ENCODE peak calls at places on chromosomes 16 and 17, in five cellular contexts. V, M, A, D and N are unnamed samples. For H3K27me3, the result is how much of the 10 kb centered on the place peaks cover.

GRCh38 chr16:8048433-8048832 is 541.9 kb downstream of the TMEM114 start:
- DNase-seq in D (no peak), V (no peak), M (no peak), A (no peak), N (no peak)

GRCh38 chr17:52041123-52041617 is 117.3 kb downstream of the CA10 start:
- DNase-seq in A (no peak), D (no peak), M (no peak), V (no peak), N (no peak)

GRCh38 chr16:77387075-77387474 is 47.8 kb downstream of the ADAMTS18 start:
- DNase-seq in V (no peak), D (no peak), A (no peak), M (no peak), N (no peak)

GRCh38 chr17:32755045-32755805 is 121.7 kb downstream of the MYO1D start:
- DNase-seq in V (peak), D (no peak), A (no peak), M (no peak), N (no peak)

GRCh38 chr16:15466886-15467781 is 32.7 kb downstream of the BMERB1 start:
- DNase-seq in M (no peak), A (no peak), D (no peak), V (no peak), N (no peak)

GRCh38 chr17:2954898-2955445 is 108.4 kb downstream of the OR1D5 start:
- DNase-seq in M (no peak), A (no peak), D (no peak), V (peak), N (peak)

GRCh38 chr16:59783191-59783590 is 1049.1 kb upstream of the GOT2 start:
- DNase-seq in A (no peak), M (no peak), D (no peak), V (no peak), N (no peak)

GRCh38 chr17:19270951-19271611 is 33.9 kb downstream of the EPN2 start:
- DNase-seq in D (no peak), M (peak), V (no peak), A (no peak), N (no peak)

GRCh38 chr16:11877374-11877773 is 26.0 kb upstream of the RSL1D1 start:
- DNase-seq in M (no peak), V (peak), D (no peak), A (no peak), N (no peak)

GRCh38 chr16:69626256-69626655 is 60.5 kb downstream of the NFAT5 start:
- DNase-seq in A (no peak), M (no peak), D (no peak), V (peak), N (no peak)

GRCh38 chr17:21677126-21677910 is 15.0 kb upstream of the KCNJ18 start:
- DNase-seq in M (no peak), A (no peak), V (no peak), D (no peak), N (peak)

GRCh38 chr17:64491995-64492394 is 4.9 kb downstream of the POLG2 start:
- DNase-seq in V (no peak), M (no peak), A (no peak), D (no peak), N (no peak)

GRCh38 chr16:85526132-85526731 is 86.9 kb upstream of the GSE1 start:
- DNase-seq in M (no peak), A (no peak), V (no peak), D (no peak), N (no peak)

GRCh38 chr17:33987162-33987561 is 267.9 kb upstream of the CCL2 start:
- DNase-seq in A (no peak), M (no peak), V (no peak), D (no peak), N (no peak)

GRCh38 chr17:76121932-76122383 is 18.4 kb upstream of the EXOC7 start:
- DNase-seq in V (no peak), D (no peak), M (peak), A (no peak), N (no peak)

GRCh38 chr17:17495448-17496188 is 577 bp downstream of the RASD1 start:
- DNase-seq in D (no peak), V (no peak), A (no peak), M (peak), N (peak)

GRCh38 chr16:89860747-89861304 is 12.6 kb upstream of the TCF25 start:
- DNase-seq in A (no peak), V (peak), M (peak), D (peak), N (peak)

GRCh38 chr17:66715745-66716156 is 119.2 kb upstream of the CACNG5 start:
- DNase-seq in V (peak), M (no peak), A (no peak), D (no peak), N (no peak)

GRCh38 chr17:76271669-76272540 is 6.8 kb downstream of the UBALD2 start:
- DNase-seq in A (no peak), V (no peak), M (no peak), D (no peak), N (peak)

GRCh38 chr17:39178516-39178915 is 12.6 kb upstream of the ARL5C start:
- DNase-seq in D (no peak), M (no peak), A (no peak), V (peak), N (no peak)

GRCh38 chr17:56808503-56808902 is 25.2 kb downstream of the C17orf67 start:
- DNase-seq in M (no peak), A (no peak), D (no peak), V (no peak), N (no peak)

GRCh38 chr16:73878616-73879015 is 418.0 kb upstream of the PSMD7 start:
- DNase-seq in M (no peak), A (no peak), D (no peak), V (peak), N (no peak)

GRCh38 chr16:25023541-25023940 is 8.4 kb upstream of the ARHGAP17 start:
- DNase-seq in A (no peak), D (no peak), V (no peak), M (no peak), N (no peak)

GRCh38 chr16:84362410-84362809 is 5.9 kb upstream of the ATP2C2 start:
- DNase-seq in V (no peak), A (no peak), D (no peak), M (no peak), N (no peak)

DNA sequence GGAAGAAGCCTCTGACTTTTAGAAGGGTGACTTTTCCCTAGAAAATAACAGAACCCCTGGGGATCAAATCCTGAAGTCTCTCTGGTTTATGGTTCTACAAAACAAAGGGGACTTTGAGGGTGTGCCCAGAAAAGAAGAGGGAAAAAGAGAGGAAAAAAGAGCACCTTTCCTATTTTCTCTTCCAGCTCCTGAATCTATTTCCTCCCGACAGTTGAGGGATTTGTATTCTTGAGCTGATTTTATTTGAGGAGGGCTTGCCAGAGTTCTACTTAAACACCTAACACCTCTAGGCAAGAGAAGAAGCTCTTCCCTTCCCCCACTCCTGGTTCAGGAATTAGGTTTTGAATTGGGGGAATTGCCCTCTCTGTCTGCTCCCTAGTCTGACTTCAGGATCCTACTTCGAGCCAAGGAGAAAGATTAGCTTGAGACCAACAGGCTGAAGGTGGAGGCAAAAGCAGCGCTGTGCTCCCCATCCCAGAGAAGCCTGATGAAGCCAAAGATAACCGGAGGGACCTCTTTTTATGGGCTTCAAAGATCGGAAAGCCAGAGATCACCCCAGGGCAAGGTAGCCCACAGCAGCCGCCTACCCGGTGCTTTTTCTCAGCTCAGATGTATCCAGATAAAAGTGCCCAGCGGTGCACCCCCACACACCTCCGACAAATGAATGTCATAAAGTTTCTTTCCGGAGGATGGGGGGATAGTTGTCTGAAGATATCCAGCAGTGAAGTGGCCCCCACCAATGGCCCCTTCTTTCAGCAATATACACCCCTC is 796 bp downstream of the HOXB3 start:
- DNase-seq in A (no peak), D (no peak), V (no peak), M (no peak), N (no peak)
- H3K27me3 ChIP-seq in A (under half), D (under half), V (under half), M (half or more), N (half or more)

GRCh38 chr17:1110524-1110843 is 69.3 kb downstream of the ABR start:
- DNase-seq in D (no peak), A (no peak), V (peak), M (no peak), N (no peak)
- H3K4me3 ChIP-seq in D (no peak), A (peak), V (peak), M (no peak), N (no peak)

GRCh38 chr16:3188925-3189825 is 1.2 kb downstream of the OR1F1 start:
- DNase-seq in A (no peak), M (no peak), D (no peak), V (peak), N (no peak)
- H3K27me3 ChIP-seq in A (under half), M (half or more), D (under half), V (under half), N (under half)

GRCh38 chr17:82087961-82088837 is 9.8 kb downstream of the FASN start:
- DNase-seq in A (no peak), V (no peak), D (no peak), M (peak), N (no peak)
- H3K4me3 ChIP-seq in A (no peak), V (no peak), D (no peak), M (no peak), N (no peak)

DNA sequence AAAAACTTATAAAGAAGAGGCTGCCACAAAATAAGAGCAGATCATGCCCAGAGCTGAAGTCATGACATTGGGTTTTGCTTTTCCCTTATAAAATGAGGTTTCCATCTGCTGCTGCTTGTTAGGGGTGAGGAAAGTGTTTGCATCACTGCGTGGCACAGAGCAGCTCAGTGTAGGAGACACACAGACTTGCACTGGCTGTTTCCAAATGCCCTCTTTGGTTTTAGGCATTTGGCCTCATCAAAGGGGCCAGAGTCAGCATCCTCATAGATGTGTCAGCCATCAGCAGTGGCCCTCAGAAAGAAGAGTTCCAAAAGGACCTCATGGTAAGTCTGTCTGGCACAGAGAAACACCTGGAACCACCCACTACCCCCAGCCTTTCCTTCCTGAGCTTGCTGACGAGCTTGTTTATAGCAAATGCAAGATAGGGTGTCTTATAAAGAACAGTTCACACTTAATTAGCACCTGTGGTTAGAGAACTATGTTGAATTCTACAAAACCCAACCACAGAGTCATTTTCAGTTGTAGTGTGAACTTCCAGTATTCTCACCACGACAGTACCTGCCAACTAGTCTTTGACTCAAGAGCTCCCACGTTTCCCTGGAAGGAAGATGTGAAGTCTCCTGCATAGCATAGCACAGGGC is 17.0 kb downstream of the VWA3A start:
- DNase-seq in M (no peak), A (no peak), D (no peak), V (no peak), N (no peak)
- H3K27me3 ChIP-seq in M (under half), A (under half), D (under half), V (under half), N (under half)

DNA sequence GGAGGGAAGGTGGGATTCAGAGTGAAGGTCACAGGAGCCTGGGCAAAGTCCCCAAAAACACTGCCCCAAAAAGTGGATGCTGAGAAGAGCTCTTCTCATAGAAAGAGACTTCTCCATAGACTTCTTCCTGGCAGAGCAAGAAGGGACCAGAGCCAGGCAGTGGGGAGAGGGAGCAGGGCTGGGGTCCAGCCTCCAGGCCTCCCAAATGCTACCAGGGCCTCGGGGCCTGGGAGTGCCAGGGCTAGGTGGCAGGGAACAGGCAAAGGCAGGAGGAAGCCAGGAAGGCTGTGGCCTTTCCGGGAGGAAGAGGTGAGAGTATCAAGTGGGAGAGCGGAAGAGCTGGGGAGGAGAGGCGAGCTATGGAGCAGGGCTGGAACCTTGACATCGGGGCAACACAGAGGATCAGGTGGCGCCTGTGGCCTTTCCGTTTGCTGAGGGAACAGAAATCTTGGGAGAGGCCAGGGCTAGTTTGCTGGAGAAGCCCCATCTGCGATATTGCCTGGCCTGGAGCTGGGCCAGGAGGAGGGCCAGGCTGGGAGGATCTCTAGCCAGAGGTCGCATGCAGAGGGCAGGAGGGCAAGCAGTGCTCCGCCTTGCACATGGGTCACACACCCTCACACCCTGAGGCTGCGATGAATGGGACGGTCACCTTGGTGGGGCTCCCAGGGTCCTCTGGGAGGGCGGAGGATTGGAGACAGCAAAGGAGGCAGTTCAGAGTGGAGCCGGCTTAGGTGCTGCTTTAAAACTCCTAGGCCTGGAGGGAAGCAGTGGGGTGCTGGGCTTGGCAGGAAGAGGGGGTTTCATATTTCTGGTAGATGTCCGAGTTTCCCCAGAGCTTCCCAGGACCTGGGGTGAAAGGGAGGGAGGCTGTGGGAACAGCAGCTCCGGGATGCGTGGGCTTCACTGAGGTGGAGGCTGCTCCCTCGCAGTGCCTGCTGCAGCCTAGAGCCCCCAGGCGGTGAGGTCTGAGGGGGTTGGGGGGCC is 3.4 kb downstream of the SLC16A5 start:
- DNase-seq in V (no peak), A (no peak), M (peak), D (no peak), N (no peak)
- H3K4me3 ChIP-seq in V (no peak), A (no peak), M (no peak), D (no peak), N (no peak)

GRCh38 chr16:54505479-54506247 is 219.1 kb upstream of the IRX3 start:
- DNase-seq in V (no peak), M (no peak), D (no peak), A (no peak), N (no peak)
- H3K27me3 ChIP-seq in V (under half), M (under half), D (under half), A (under half), N (under half)

GRCh38 chr17:50754521-50754920 is 12.8 kb downstream of the ANKRD40CL start:
- DNase-seq in A (no peak), M (no peak), D (no peak), V (no peak), N (no peak)
- H3K4me3 ChIP-seq in A (no peak), M (no peak), D (no peak), V (no peak), N (no peak)